ENCODE peak calls at places on chromosomes 6 and 20, in ten cellular contexts. X is cardiac muscle cell; A is BE2C; V is left lung; O is heart left ventricle; P is neural progenitor cell; C is CD8-positive, alpha-beta memory T cell; D is Peyer's patch; N is DND-41; Y is SK-N-SH. Z is an unnamed sample. For H3K4me1 and H3K9me3, the result is how much of the 10 kb centered on the place peaks cover.

GRCh38 chr20:63025534-63026331 is 19.0 kb upstream of the BHLHE23 start:
- DNase-seq in X (peak), A (peak), V (peak), O (no peak), P (no peak), C (no peak), D (no peak), N (no peak), Y (peak), Z (no peak)

GRCh38 chr20:50919567-50919966 is 11.7 kb downstream of the ADNP start:
- DNase-seq in X (peak), A (peak), V (no peak), O (no peak), P (no peak), C (no peak), D (peak), N (no peak), Y (no peak), Z (peak)

GRCh38 chr20:45629496-45630100 is at the start of gene WFDC10A:
- DNase-seq in X (peak), A (peak), V (no peak), O (no peak), P (peak), C (no peak), D (peak), N (peak), Y (peak), Z (peak)

GRCh38 chr6:159836294-159837140 is 36.4 kb downstream of the PNLDC1 start:
- DNase-seq in X (peak), A (no peak), V (no peak), O (peak), P (no peak), C (no peak), D (no peak), N (no peak), Y (no peak), Z (no peak)

GRCh38 chr20:50527068-50527605 is 17.0 kb downstream of the PTPN1 start:
- DNase-seq in X (no peak), A (no peak), V (no peak), O (no peak), P (no peak), C (no peak), D (no peak), N (no peak), Y (no peak), Z (no peak)

GRCh38 chr6:112881027-112881426 is 533.9 kb downstream of the RFPL4B start:
- DNase-seq in X (peak), A (no peak), V (no peak), O (no peak), P (peak), C (no peak), D (no peak), N (no peak), Y (no peak), Z (no peak)

GRCh38 chr6:52551483-52552277 is 25.2 kb downstream of the TRAM2 start:
- DNase-seq in X (peak), A (peak), V (no peak), O (peak), P (peak), C (no peak), D (no peak), N (no peak), Y (peak), Z (peak)

GRCh38 chr20:48601798-48602197 is 226.0 kb downstream of the PREX1 start:
- DNase-seq in X (no peak), A (peak), V (no peak), O (no peak), P (no peak), C (no peak), D (peak), N (no peak), Y (no peak), Z (no peak)

GRCh38 chr20:39874049-39874893 is 814.8 kb downstream of the MAFB start:
- DNase-seq in X (peak), A (peak), V (no peak), O (peak), P (peak), C (no peak), D (peak), N (peak), Y (peak), Z (peak)

GRCh38 chr6:130617658-130618057 is 209.5 kb upstream of the SMLR1 start:
- DNase-seq in X (no peak), A (no peak), V (no peak), O (no peak), P (peak), C (no peak), D (no peak), N (no peak), Y (no peak), Z (no peak)

GRCh38 chr20:2135018-2135417 is 33.4 kb downstream of the STK35 start:
- DNase-seq in X (no peak), A (no peak), V (no peak), O (no peak), P (no peak), C (no peak), D (no peak), N (no peak), Y (no peak), Z (no peak)

DNA sequence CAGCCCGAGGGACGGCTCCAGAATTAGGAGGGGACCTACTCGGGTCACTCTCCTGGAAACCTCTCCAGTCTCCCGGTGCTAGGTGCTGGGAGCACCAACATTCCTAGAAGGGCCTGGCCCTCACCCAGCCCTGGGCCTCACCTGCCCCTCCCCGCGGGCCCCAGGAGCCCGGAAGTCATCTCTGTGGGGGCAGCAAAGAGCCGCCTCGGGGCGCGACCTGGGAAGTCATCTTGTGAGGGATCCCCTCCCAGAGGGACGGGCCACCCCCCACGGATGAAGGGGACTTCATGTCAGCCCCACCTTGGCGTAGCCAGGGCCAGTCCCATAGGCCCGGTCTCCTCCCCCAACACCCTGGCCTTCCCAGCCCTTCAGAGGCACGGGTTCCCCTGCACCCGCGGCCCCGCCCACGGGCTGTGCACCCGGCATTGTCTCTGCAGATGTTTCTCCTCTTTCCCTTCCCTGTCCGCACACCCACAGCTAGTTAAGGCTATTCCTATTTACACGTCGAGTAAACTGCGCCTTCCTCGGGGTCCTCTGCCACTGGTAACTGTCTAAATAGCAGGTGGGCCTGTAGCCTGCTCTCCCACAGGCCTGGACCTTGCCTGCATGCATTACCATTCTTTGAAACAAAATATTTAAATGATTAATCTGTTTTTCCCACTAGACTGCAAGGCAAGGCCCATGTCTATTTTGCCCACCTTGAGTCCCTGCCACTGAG is 896 bp upstream of the RNASET2 start:
- DNase-seq in X (peak), A (peak), V (peak), O (peak), P (peak), C (peak), D (peak), N (peak), Y (peak), Z (peak)
- H3K4me1 ChIP-seq in X (under half), A (under half), V (under half), O (under half), P (under half), C (half or more), D (under half), N (half or more), Y (under half), Z (under half)

DNA sequence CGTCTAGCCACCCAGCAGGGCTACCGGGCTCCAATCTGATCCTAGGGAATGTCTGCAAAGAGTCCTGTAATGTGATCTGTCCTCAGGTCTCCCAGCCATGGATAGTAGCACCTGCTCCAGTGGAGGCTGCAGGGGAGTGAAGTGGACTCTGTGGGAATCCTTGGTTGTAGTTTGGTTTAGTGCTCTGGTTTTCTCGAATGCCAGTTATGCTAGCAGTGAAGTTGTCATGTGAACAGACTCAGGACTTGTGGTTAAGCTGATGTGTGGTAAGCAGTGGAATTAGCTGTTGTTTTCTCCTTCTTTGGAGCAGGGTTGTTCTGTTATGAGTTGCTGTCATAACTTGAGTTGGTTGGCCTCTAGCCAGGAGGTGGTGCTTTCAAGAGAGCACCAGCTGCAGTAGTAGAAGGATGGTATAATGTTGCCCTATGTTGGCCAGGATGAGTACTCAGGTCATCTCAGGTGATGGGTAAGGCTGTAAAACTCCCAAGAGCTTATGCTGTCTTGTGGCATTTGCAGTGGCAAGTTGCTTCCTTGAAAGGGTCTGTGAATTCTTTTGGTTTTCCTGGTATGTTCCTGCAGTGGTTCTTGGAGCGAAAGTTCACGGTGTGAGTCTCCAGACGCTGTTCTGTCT is 390.2 kb downstream of the UTRN start:
- DNase-seq in X (peak), A (peak), V (no peak), O (no peak), P (no peak), C (no peak), D (peak), N (peak), Y (no peak), Z (peak)
- H3K9me3 ChIP-seq in X (under half), A (under half), V (under half), O (half or more), P (under half), C (under half), D (under half), N (under half), Y (under half), Z (under half)

DNA sequence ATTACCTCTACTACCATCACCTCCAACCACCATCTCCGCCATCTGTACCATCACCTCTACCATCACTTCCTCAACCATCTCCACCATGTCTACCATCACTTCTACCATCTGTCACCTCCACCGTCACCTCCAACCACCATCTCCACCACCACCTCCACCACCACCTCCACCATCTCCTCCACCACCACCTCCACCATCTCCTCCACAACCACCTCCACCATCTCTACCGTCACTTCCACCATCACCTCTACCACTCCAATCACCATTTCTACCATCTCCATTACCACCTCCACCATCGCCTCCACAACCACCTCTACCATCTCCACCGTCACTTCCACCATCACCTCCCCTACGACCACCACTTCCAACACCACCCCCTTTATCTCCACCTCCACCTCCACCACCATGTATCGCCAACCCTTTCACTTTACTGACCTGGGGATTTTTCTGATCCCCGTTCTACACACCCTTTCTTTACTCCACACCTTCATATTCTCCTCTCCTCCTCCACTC is 2.3 kb downstream of the IPCEF1 start:
- DNase-seq in X (no peak), A (no peak), V (no peak), O (no peak), P (no peak), C (no peak), D (no peak), N (no peak), Y (no peak), Z (no peak)
- H3K4me1 ChIP-seq in X (under half), A (under half), V (under half), O (under half), P (under half), C (under half), D (under half), N (under half), Y (under half), Z (under half)

GRCh38 chr6:85826997-85827396 is 184.3 kb upstream of the SYNCRIP start:
- DNase-seq in X (no peak), A (no peak), V (no peak), O (no peak), P (no peak), C (no peak), D (no peak), N (no peak), Y (no peak), Z (no peak)

GRCh38 chr6:85824329-85824728 is 181.6 kb upstream of the SYNCRIP start:
- DNase-seq in X (no peak), A (no peak), V (no peak), O (no peak), P (no peak), C (no peak), D (no peak), N (no peak), Y (no peak), Z (no peak)

GRCh38 chr6:85828973-85829372 is 186.3 kb upstream of the SYNCRIP start:
- DNase-seq in X (no peak), A (no peak), V (no peak), O (no peak), P (no peak), C (no peak), D (no peak), N (no peak), Y (no peak), Z (no peak)
- H3K9me3 ChIP-seq in X (under half), A (under half), V (half or more), O (under half), P (under half), C (under half), D (under half), N (under half), Y (under half), Z (under half)

GRCh38 chr20:33521461-33521860 is 31.6 kb downstream of the CBFA2T2 start:
- DNase-seq in X (no peak), A (no peak), V (no peak), O (no peak), P (no peak), C (no peak), D (no peak), N (no peak), Y (no peak), Z (no peak)
- H3K4me1 ChIP-seq in X (under half), A (under half), V (under half), O (under half), P (under half), C (under half), D (under half), N (under half), Y (under half), Z (under half)

DNA sequence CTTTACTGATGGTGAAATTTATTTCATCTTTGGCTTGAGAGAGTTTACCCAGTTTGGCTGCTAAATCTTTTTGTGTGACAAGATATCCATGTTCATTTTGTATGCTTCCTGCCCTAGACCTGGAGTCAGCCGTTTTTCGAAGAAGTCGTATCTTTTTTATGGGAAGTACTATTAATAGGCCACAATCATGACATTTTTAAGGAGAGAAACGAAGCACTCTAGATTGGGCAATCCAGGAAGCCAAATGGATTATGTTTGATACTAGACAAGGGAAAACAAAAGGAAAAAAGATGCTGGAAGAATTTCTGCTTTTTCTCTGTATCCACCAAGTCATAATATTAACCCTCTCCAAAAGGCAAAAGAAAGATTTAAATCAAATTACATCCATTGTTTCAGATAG is 214.6 kb downstream of the HDGFL1 start:
- DNase-seq in X (peak), A (no peak), V (no peak), O (no peak), P (no peak), C (no peak), D (no peak), N (no peak), Y (no peak), Z (no peak)
- H3K9me3 ChIP-seq in X (under half), A (under half), V (under half), O (under half), P (under half), C (under half), D (under half), N (under half), Y (under half), Z (under half)

GRCh38 chr6:129100164-129100563 is 217.2 kb downstream of the LAMA2 start:
- DNase-seq in X (no peak), A (no peak), V (no peak), O (no peak), P (no peak), C (no peak), D (no peak), N (no peak), Y (no peak), Z (no peak)
- H3K4me1 ChIP-seq in X (under half), A (under half), V (under half), O (under half), P (under half), C (under half), D (under half), N (under half), Y (under half), Z (under half)

GRCh38 chr20:29878281-29878741 is 1379.2 kb upstream of the DEFB115 start:
- DNase-seq in X (peak), A (peak), V (peak), O (no peak), P (peak), C (peak), D (peak), N (no peak), Y (peak), Z (peak)
- H3K9me3 ChIP-seq in X (under half), A (under half), V (half or more), O (under half), P (under half), C (under half), D (under half), N (under half), Y (under half), Z (under half)

GRCh38 chr6:87731818-87732661 is 30.0 kb upstream of the AKIRIN2 start:
- DNase-seq in X (peak), A (peak), V (peak), O (peak), P (no peak), C (no peak), D (peak), N (peak), Y (no peak), Z (peak)
- H3K4me1 ChIP-seq in X (under half), A (under half), V (under half), O (under half), P (under half), C (under half), D (under half), N (under half), Y (under half), Z (under half)

GRCh38 chr6:170135461-170135820 is 155.4 kb downstream of the DLL1 start:
- DNase-seq in X (no peak), A (no peak), V (no peak), O (no peak), P (no peak), C (no peak), D (no peak), N (no peak), Y (no peak), Z (no peak)
- H3K9me3 ChIP-seq in X (under half), A (under half), V (under half), O (under half), P (under half), C (under half), D (under half), N (under half), Y (under half), Z (under half)

Z was measured in transverse colon.